ENCODE peak calls at places on chromosomes 6 and 20, in five cellular contexts. D is OCI-LY7, B is IMR-90, L is sigmoid colon, V is PC-3. Q is an unnamed sample. For H3K4me1 and H3K9me3, the result is how much of the 10 kb centered on the place peaks cover.

GRCh38 chr6:112636650-112637260 is 289.6 kb downstream of the RFPL4B start:
- DNase-seq in D (no peak), B (peak), V (peak), L (no peak), Q (no peak)

GRCh38 chr6:90890681-90891337 is 303.9 kb upstream of the MAP3K7 start:
- DNase-seq in D (no peak), B (no peak), L (no peak), V (no peak), Q (no peak)

GRCh38 chr6:90285611-90286381 is 10.8 kb downstream of the BACH2 start:
- DNase-seq in V (peak), D (peak), B (peak), L (peak), Q (peak)

GRCh38 chr6:143806282-143807102 is 36.6 kb upstream of the LTV1 start:
- DNase-seq in L (no peak), V (peak), B (peak), D (no peak), Q (no peak)

GRCh38 chr20:53343433-53343832 is 250.2 kb downstream of the ZNF217 start:
- DNase-seq in L (no peak), D (no peak), B (no peak), V (no peak), Q (no peak)

GRCh38 chr6:158356586-158357546 is 44.6 kb downstream of the TULP4 start:
- DNase-seq in V (no peak), D (no peak), B (no peak), L (no peak), Q (no peak)

GRCh38 chr6:43481075-43481474 is 3.7 kb downstream of the TJAP1 start:
- DNase-seq in B (no peak), D (no peak), V (peak), L (no peak), Q (no peak)

GRCh38 chr20:46458891-46459750 is 52.7 kb upstream of the ELMO2 start:
- DNase-seq in L (no peak), D (no peak), V (no peak), B (no peak), Q (peak)

GRCh38 chr20:20037960-20038359 is 14.3 kb downstream of the CRNKL1 start:
- DNase-seq in L (no peak), B (peak), D (no peak), V (no peak), Q (no peak)

GRCh38 chr6:126117251-126117650 is 130.9 kb downstream of the TRMT11 start:
- DNase-seq in B (peak), V (no peak), D (no peak), L (no peak), Q (no peak)

GRCh38 chr20:1328680-1329330 is at the start of gene SDCBP2:
- DNase-seq in B (no peak), L (peak), D (no peak), V (peak), Q (peak)

GRCh38 chr6:89494131-89494793 is 61.3 kb downstream of the ANKRD6 start:
- DNase-seq in D (peak), B (no peak), V (peak), L (no peak), Q (no peak)

GRCh38 chr6:53244958-53245357 is 96.3 kb upstream of the GCM1 start:
- DNase-seq in D (peak), V (no peak), B (no peak), L (no peak), Q (no peak)

GRCh38 chr20:53671370-53671769 is 77.7 kb upstream of the ZNF217 start:
- DNase-seq in V (no peak), D (no peak), B (no peak), L (no peak), Q (peak)

DNA sequence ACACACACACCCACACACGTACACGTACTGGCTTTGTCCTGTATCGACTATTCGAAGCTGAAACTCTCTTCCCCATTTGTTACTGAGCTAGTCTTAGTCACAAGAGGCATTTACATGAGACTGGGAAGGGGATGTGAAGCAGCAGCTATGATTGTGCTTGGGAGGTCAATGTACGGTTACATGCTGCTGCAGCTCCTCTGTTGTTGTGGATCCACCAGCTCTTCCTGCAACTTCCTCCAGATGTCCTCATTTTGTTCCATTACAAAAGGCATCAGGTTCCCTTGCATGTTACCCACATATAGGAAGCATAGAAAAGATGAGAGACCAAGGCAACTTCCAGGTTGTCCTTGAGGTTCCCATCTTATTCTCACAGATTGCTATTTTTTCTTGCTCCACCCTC is 612.4 kb upstream of the IMPG1 start:
- DNase-seq in B (peak), D (no peak), V (no peak), L (no peak), Q (no peak)
- TF ChIP-seq CTCF in B (no peak), D (no peak), V (no peak), L (no peak), Q (no peak)

GRCh38 chr6:148525453-148525852 is 182.8 kb downstream of the SASH1 start:
- DNase-seq in B (peak), L (no peak), D (no peak), V (peak), Q (no peak)

GRCh38 chr6:148524509-148524908 is 181.9 kb downstream of the SASH1 start:
- DNase-seq in L (no peak), D (no peak), B (peak), V (peak), Q (no peak)

GRCh38 chr6:148523551-148523950 is 180.9 kb downstream of the SASH1 start:
- DNase-seq in L (no peak), D (no peak), V (no peak), B (peak), Q (no peak)

GRCh38 chr6:148526145-148526544 is 183.5 kb downstream of the SASH1 start:
- DNase-seq in L (no peak), D (no peak), B (no peak), V (no peak), Q (no peak)

DNA sequence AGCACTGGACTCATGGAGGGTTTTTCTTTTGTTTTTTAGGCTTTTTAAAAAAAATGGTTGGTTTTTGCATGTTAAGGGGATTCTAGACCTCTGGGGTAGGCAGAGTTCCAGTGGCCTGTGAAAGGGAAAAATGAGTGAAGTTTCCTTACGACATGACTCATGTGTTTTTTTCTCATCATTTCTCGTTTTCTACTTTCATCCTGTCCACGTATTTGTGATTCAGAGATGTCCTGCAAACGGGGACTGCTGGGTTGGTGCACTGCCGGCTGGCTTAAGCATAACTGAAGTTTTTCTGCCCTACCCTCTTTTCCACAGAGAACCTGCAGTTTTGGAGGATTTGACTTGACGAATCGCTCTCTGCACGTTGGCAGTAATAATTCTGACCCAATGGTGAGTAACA is 182.3 kb downstream of the SASH1 start:
- DNase-seq in D (no peak), B (peak), V (peak), L (no peak), Q (no peak)
- H3K4me1 ChIP-seq in D (under half), B (under half), V (under half), L (under half), Q (under half)

GRCh38 chr20:63964412-63964811 is 5.3 kb downstream of the ZNF512B start:
- DNase-seq in B (no peak), D (no peak), V (no peak), L (peak), Q (peak)

GRCh38 chr20:63962426-63963347 is 6.5 kb upstream of the UCKL1 start:
- DNase-seq in V (no peak), L (no peak), B (no peak), D (no peak), Q (peak)

GRCh38 chr20:63961664-63962425 is 5.6 kb upstream of the UCKL1 start:
- DNase-seq in B (no peak), D (no peak), L (peak), V (no peak), Q (peak)

GRCh38 chr20:63963348-63963741 is 6.4 kb downstream of the ZNF512B start:
- DNase-seq in L (peak), D (no peak), V (no peak), B (no peak), Q (peak)

GRCh38 chr20:63963784-63964301 is 5.9 kb downstream of the ZNF512B start:
- DNase-seq in D (no peak), B (no peak), L (peak), V (no peak), Q (peak)
- H3K9me3 ChIP-seq in D (under half), B (under half), L (under half), V (under half), Q (under half)

GRCh38 chr20:48722002-48722731 is 105.6 kb downstream of the PREX1 start:
- DNase-seq in L (no peak), B (peak), V (no peak), D (no peak), Q (no peak)

GRCh38 chr20:48721324-48722001 is 106.3 kb downstream of the PREX1 start:
- DNase-seq in B (no peak), L (no peak), V (no peak), D (peak), Q (peak)

GRCh38 chr20:48724891-48725588 is 102.8 kb downstream of the PREX1 start:
- DNase-seq in D (no peak), L (peak), V (no peak), B (no peak), Q (no peak)

GRCh38 chr20:48723308-48724264 is 104.2 kb downstream of the PREX1 start:
- DNase-seq in B (no peak), V (no peak), L (peak), D (no peak), Q (peak)

DNA sequence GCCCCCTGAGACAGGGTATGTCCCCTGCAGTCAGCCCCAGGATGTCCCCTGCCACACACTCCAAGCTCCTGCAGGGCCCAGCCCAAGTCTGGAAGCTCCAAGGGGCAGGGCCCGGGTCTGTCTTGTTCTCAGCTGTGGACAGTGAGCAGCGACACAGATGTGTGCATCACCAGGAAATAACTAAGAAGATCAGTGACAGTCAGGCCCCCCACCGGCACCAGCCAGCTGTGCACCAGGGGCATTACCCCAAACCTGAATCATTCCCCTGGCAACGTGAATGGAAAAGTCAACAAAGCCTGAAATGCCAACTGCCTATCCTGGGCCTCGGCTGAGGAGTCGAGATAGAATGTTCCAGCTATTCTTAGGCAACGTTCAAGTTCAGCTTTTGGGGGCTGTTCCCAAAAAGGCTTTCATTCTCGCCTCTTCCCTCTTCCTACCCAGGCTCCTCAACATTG is 105.0 kb downstream of the PREX1 start:
- DNase-seq in B (no peak), D (peak), L (peak), V (peak), Q (peak)
- TF ChIP-seq CTCF in B (no peak), D (no peak), L (no peak), V (no peak), Q (no peak)

DNA sequence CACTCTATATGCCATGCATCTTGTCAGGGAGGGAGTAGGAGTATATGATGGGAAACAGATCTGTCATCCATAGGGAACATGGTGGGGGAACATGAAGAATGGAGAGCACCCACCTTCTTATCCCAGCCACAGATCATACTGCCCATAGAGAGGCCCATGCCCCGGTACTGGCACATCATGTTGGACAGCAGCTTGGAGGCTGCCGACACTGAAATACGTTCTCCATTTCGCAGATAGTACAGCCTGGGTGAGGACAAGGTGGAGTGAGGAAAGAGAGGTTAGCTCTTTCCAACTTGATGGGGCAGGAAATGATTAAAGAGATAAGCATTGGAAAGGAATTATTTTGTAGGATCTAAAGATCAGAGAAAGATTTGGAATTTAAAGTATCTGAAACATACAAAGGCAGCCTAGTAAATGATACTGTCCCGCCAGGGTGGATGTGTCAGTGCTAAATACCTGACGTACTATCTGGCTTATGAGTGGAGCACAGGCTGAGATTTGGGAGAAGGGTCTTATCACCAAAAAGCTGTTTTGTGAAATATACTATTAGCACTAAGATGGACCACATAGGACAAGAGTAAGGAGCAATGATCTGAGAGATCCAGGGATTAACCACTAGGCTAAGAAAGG is 1.7 kb downstream of the PSMB8 start:
- DNase-seq in V (no peak), B (no peak), L (no peak), D (no peak), Q (no peak)
- H3K4me1 ChIP-seq in V (under half), B (under half), L (under half), D (half or more), Q (under half)